ENCODE peak calls at places on chromosomes 3 and 15, in ten cellular contexts. One of them, this sample, is unnamed.

GRCh38 chr15:60363903-60364302 is 33.9 kb downstream of the ANXA2 start:
- DNase-seq in nephron progenitor cell: no peak
- DNase-seq in body of pancreas: no peak
- DNase-seq in ovary: no peak
- DNase-seq in esophagus muscularis mucosa: no peak
- DNase-seq in GM20000: no peak
- DNase-seq in CD8-positive, alpha-beta T cell: no peak
- DNase-seq in astrocyte of the spinal cord: peak
- DNase-seq in HCT116: no peak
- DNase-seq in upper lobe of right lung: no peak
- DNase-seq in this sample: no peak

GRCh38 chr3:126459763-126460127 is 15.9 kb downstream of the ZXDC start:
- DNase-seq in HCT116: no peak
- DNase-seq in esophagus muscularis mucosa: no peak
- DNase-seq in nephron progenitor cell: no peak
- DNase-seq in astrocyte of the spinal cord: no peak
- DNase-seq in body of pancreas: no peak
- DNase-seq in upper lobe of right lung: peak
- DNase-seq in CD8-positive, alpha-beta T cell: no peak
- DNase-seq in ovary: no peak
- DNase-seq in GM20000: no peak
- DNase-seq in this sample: no peak

GRCh38 chr3:42814914-42815507 is 5.8 kb downstream of the ACKR2 start:
- DNase-seq in body of pancreas: no peak
- DNase-seq in astrocyte of the spinal cord: no peak
- DNase-seq in esophagus muscularis mucosa: no peak
- DNase-seq in GM20000: no peak
- DNase-seq in nephron progenitor cell: no peak
- DNase-seq in CD8-positive, alpha-beta T cell: no peak
- DNase-seq in upper lobe of right lung: no peak
- DNase-seq in ovary: no peak
- DNase-seq in HCT116: no peak
- DNase-seq in this sample: no peak

GRCh38 chr15:36807134-36807764 is 227.8 kb downstream of the CDIN1 start:
- DNase-seq in nephron progenitor cell: no peak
- DNase-seq in GM20000: no peak
- DNase-seq in esophagus muscularis mucosa: no peak
- DNase-seq in upper lobe of right lung: no peak
- DNase-seq in HCT116: no peak
- DNase-seq in ovary: no peak
- DNase-seq in CD8-positive, alpha-beta T cell: no peak
- DNase-seq in astrocyte of the spinal cord: no peak
- DNase-seq in body of pancreas: no peak
- DNase-seq in this sample: no peak

GRCh38 chr3:4580346-4581019 is 87.3 kb downstream of the ITPR1 start:
- DNase-seq in ovary: peak
- DNase-seq in body of pancreas: no peak
- DNase-seq in CD8-positive, alpha-beta T cell: no peak
- DNase-seq in astrocyte of the spinal cord: no peak
- DNase-seq in HCT116: peak
- DNase-seq in upper lobe of right lung: no peak
- DNase-seq in esophagus muscularis mucosa: no peak
- DNase-seq in GM20000: no peak
- DNase-seq in nephron progenitor cell: peak
- DNase-seq in this sample: no peak

GRCh38 chr3:30282052-30282708 is 324.2 kb upstream of the TGFBR2 start:
- DNase-seq in CD8-positive, alpha-beta T cell: no peak
- DNase-seq in upper lobe of right lung: no peak
- DNase-seq in ovary: no peak
- DNase-seq in GM20000: no peak
- DNase-seq in esophagus muscularis mucosa: no peak
- DNase-seq in HCT116: peak
- DNase-seq in nephron progenitor cell: no peak
- DNase-seq in body of pancreas: no peak
- DNase-seq in astrocyte of the spinal cord: peak
- DNase-seq in this sample: no peak

GRCh38 chr15:77421370-77421700 is 647 bp downstream of the HMG20A start:
- DNase-seq in GM20000: no peak
- DNase-seq in HCT116: no peak
- DNase-seq in CD8-positive, alpha-beta T cell: no peak
- DNase-seq in ovary: no peak
- DNase-seq in body of pancreas: no peak
- DNase-seq in nephron progenitor cell: no peak
- DNase-seq in esophagus muscularis mucosa: no peak
- DNase-seq in astrocyte of the spinal cord: no peak
- DNase-seq in upper lobe of right lung: no peak
- DNase-seq in this sample: no peak

GRCh38 chr15:56243117-56243773 is 434 bp downstream of the RFX7 start:
- DNase-seq in GM20000: peak
- DNase-seq in ovary: peak
- DNase-seq in CD8-positive, alpha-beta T cell: peak
- DNase-seq in nephron progenitor cell: peak
- DNase-seq in body of pancreas: peak
- DNase-seq in astrocyte of the spinal cord: peak
- DNase-seq in upper lobe of right lung: peak
- DNase-seq in HCT116: no peak
- DNase-seq in esophagus muscularis mucosa: peak
- DNase-seq in this sample: no peak

GRCh38 chr15:85580914-85581313 is 200.5 kb downstream of the AKAP13 start:
- DNase-seq in nephron progenitor cell: no peak
- DNase-seq in ovary: no peak
- DNase-seq in body of pancreas: peak
- DNase-seq in GM20000: no peak
- DNase-seq in upper lobe of right lung: peak
- DNase-seq in esophagus muscularis mucosa: no peak
- DNase-seq in CD8-positive, alpha-beta T cell: peak
- DNase-seq in astrocyte of the spinal cord: no peak
- DNase-seq in HCT116: no peak
- DNase-seq in this sample: no peak

GRCh38 chr3:128336337-128337156 is 130.1 kb downstream of the DNAJB8 start:
- DNase-seq in CD8-positive, alpha-beta T cell: no peak
- DNase-seq in ovary: no peak
- DNase-seq in GM20000: no peak
- DNase-seq in HCT116: no peak
- DNase-seq in astrocyte of the spinal cord: no peak
- DNase-seq in body of pancreas: no peak
- DNase-seq in nephron progenitor cell: no peak
- DNase-seq in upper lobe of right lung: peak
- DNase-seq in esophagus muscularis mucosa: no peak
- DNase-seq in this sample: no peak

GRCh38 chr3:64203969-64204632 is 21.2 kb downstream of the PRICKLE2 start:
- DNase-seq in HCT116: no peak
- DNase-seq in esophagus muscularis mucosa: peak
- DNase-seq in astrocyte of the spinal cord: no peak
- DNase-seq in body of pancreas: no peak
- DNase-seq in GM20000: no peak
- DNase-seq in CD8-positive, alpha-beta T cell: no peak
- DNase-seq in upper lobe of right lung: no peak
- DNase-seq in ovary: no peak
- DNase-seq in nephron progenitor cell: no peak
- DNase-seq in this sample: no peak

GRCh38 chr3:9673752-9674151 is 24.4 kb downstream of the MTMR14 start:
- DNase-seq in nephron progenitor cell: no peak
- DNase-seq in ovary: no peak
- DNase-seq in astrocyte of the spinal cord: no peak
- DNase-seq in body of pancreas: no peak
- DNase-seq in esophagus muscularis mucosa: no peak
- DNase-seq in HCT116: no peak
- DNase-seq in GM20000: no peak
- DNase-seq in upper lobe of right lung: no peak
- DNase-seq in CD8-positive, alpha-beta T cell: no peak
- DNase-seq in this sample: no peak

GRCh38 chr15:25703726-25704125 is 159.4 kb downstream of the ATP10A start:
- DNase-seq in esophagus muscularis mucosa: no peak
- DNase-seq in nephron progenitor cell: no peak
- DNase-seq in body of pancreas: peak
- DNase-seq in ovary: no peak
- DNase-seq in upper lobe of right lung: peak
- DNase-seq in astrocyte of the spinal cord: no peak
- DNase-seq in GM20000: no peak
- DNase-seq in CD8-positive, alpha-beta T cell: no peak
- DNase-seq in HCT116: no peak
- DNase-seq in this sample: no peak

GRCh38 chr3:126153695-126154360 is 26.6 kb downstream of the ALDH1L1 start:
- DNase-seq in upper lobe of right lung: peak
- DNase-seq in astrocyte of the spinal cord: no peak
- DNase-seq in GM20000: no peak
- DNase-seq in nephron progenitor cell: no peak
- DNase-seq in HCT116: no peak
- DNase-seq in ovary: no peak
- DNase-seq in body of pancreas: peak
- DNase-seq in esophagus muscularis mucosa: peak
- DNase-seq in CD8-positive, alpha-beta T cell: no peak
- DNase-seq in this sample: peak

GRCh38 chr3:15512173-15512572 is 9.3 kb downstream of the COLQ start:
- DNase-seq in esophagus muscularis mucosa: no peak
- DNase-seq in nephron progenitor cell: no peak
- DNase-seq in astrocyte of the spinal cord: peak
- DNase-seq in HCT116: no peak
- DNase-seq in upper lobe of right lung: peak
- DNase-seq in body of pancreas: peak
- DNase-seq in ovary: peak
- DNase-seq in GM20000: no peak
- DNase-seq in CD8-positive, alpha-beta T cell: no peak
- DNase-seq in this sample: no peak

GRCh38 chr3:43094851-43095250 is 11.0 kb downstream of the POMGNT2 start:
- DNase-seq in esophagus muscularis mucosa: no peak
- DNase-seq in upper lobe of right lung: no peak
- DNase-seq in astrocyte of the spinal cord: no peak
- DNase-seq in nephron progenitor cell: no peak
- DNase-seq in body of pancreas: no peak
- DNase-seq in GM20000: no peak
- DNase-seq in ovary: no peak
- DNase-seq in HCT116: no peak
- DNase-seq in CD8-positive, alpha-beta T cell: no peak
- DNase-seq in this sample: no peak

GRCh38 chr15:101120473-101120872 is 131.4 kb downstream of the CHSY1 start:
- DNase-seq in CD8-positive, alpha-beta T cell: no peak
- DNase-seq in astrocyte of the spinal cord: no peak
- DNase-seq in body of pancreas: no peak
- DNase-seq in upper lobe of right lung: no peak
- DNase-seq in HCT116: no peak
- DNase-seq in esophagus muscularis mucosa: no peak
- DNase-seq in GM20000: no peak
- DNase-seq in ovary: peak
- DNase-seq in nephron progenitor cell: no peak
- DNase-seq in this sample: no peak

GRCh38 chr15:52408823-52409222 is 113.2 kb upstream of the MYO5C start:
- DNase-seq in ovary: no peak
- DNase-seq in body of pancreas: no peak
- DNase-seq in upper lobe of right lung: no peak
- DNase-seq in GM20000: no peak
- DNase-seq in astrocyte of the spinal cord: no peak
- DNase-seq in nephron progenitor cell: no peak
- DNase-seq in esophagus muscularis mucosa: no peak
- DNase-seq in HCT116: no peak
- DNase-seq in CD8-positive, alpha-beta T cell: no peak
- DNase-seq in this sample: no peak

DNA sequence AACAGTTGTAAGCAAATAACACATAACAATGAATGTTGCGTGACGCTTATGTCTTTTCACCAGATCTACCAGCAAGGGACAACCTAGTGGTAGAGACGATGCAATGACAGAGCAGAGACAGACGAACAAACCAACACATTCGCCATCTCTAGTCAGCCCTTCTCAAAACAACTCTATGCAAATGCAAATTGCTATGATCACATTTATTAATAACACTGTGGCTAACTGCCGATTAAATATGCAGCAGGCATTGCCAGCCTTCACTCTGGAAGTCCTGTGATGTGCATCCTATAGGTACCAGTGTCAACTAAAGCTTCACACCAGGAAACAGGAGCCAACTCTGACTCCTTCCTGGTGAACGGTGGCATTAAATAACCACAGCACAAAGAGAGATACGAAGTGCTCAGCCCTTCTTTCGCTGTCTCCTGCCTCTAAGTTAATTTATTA is 94.2 kb downstream of the FOXP1 start:
- DNase-seq in HCT116: no peak
- DNase-seq in nephron progenitor cell: no peak
- DNase-seq in GM20000: no peak
- DNase-seq in astrocyte of the spinal cord: no peak
- DNase-seq in body of pancreas: no peak
- DNase-seq in esophagus muscularis mucosa: no peak
- DNase-seq in upper lobe of right lung: no peak
- DNase-seq in ovary: no peak
- DNase-seq in CD8-positive, alpha-beta T cell: peak
- DNase-seq in this sample: no peak
- TF ChIP-seq CTCF in HCT116: no peak
- TF ChIP-seq CTCF in nephron progenitor cell: no peak
- TF ChIP-seq CTCF in GM20000: no peak
- TF ChIP-seq CTCF in astrocyte of the spinal cord: no peak
- TF ChIP-seq CTCF in body of pancreas: no peak
- TF ChIP-seq CTCF in esophagus muscularis mucosa: no peak
- TF ChIP-seq CTCF in upper lobe of right lung: no peak
- TF ChIP-seq CTCF in ovary: no peak
- TF ChIP-seq CTCF in CD8-positive, alpha-beta T cell: peak
- TF ChIP-seq CTCF in this sample: no peak

DNA sequence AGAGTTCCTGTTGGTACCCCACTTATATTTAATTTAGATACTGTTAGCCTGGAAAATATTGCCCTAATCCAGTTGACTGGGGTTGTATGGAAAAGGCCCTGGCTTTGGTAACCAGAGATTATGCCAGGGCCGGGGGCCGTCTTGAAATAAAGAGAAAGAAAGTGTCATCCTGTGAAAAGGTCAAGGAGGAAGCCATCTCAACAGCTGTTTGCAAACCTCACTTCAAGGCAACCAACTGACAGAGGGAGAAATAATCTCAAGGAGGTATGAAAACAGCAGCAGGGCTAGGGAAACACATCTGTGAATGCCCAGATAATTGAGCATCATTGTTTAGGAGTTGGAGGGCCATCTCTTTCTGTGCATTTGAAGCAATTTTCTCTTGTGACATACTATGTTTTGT is 190.8 kb downstream of the SUCLG2 start:
- DNase-seq in upper lobe of right lung: no peak
- DNase-seq in CD8-positive, alpha-beta T cell: no peak
- DNase-seq in nephron progenitor cell: no peak
- DNase-seq in body of pancreas: no peak
- DNase-seq in esophagus muscularis mucosa: no peak
- DNase-seq in astrocyte of the spinal cord: no peak
- DNase-seq in GM20000: no peak
- DNase-seq in ovary: no peak
- DNase-seq in HCT116: no peak
- DNase-seq in this sample: no peak
- TF ChIP-seq CTCF in upper lobe of right lung: no peak
- TF ChIP-seq CTCF in CD8-positive, alpha-beta T cell: no peak
- TF ChIP-seq CTCF in nephron progenitor cell: no peak
- TF ChIP-seq CTCF in body of pancreas: no peak
- TF ChIP-seq CTCF in esophagus muscularis mucosa: no peak
- TF ChIP-seq CTCF in astrocyte of the spinal cord: no peak
- TF ChIP-seq CTCF in GM20000: no peak
- TF ChIP-seq CTCF in ovary: no peak
- TF ChIP-seq CTCF in HCT116: no peak
- TF ChIP-seq CTCF in this sample: no peak

GRCh38 chr3:117407317-117407716 is 697.7 kb downstream of the TUSC7 start:
- DNase-seq in GM20000: peak
- DNase-seq in HCT116: no peak
- DNase-seq in astrocyte of the spinal cord: no peak
- DNase-seq in esophagus muscularis mucosa: no peak
- DNase-seq in upper lobe of right lung: no peak
- DNase-seq in body of pancreas: no peak
- DNase-seq in nephron progenitor cell: no peak
- DNase-seq in ovary: no peak
- DNase-seq in CD8-positive, alpha-beta T cell: no peak
- DNase-seq in this sample: no peak
- TF ChIP-seq CTCF in GM20000: peak
- TF ChIP-seq CTCF in HCT116: peak
- TF ChIP-seq CTCF in astrocyte of the spinal cord: peak
- TF ChIP-seq CTCF in esophagus muscularis mucosa: no peak
- TF ChIP-seq CTCF in upper lobe of right lung: no peak
- TF ChIP-seq CTCF in body of pancreas: peak
- TF ChIP-seq CTCF in nephron progenitor cell: peak
- TF ChIP-seq CTCF in ovary: no peak
- TF ChIP-seq CTCF in CD8-positive, alpha-beta T cell: no peak
- TF ChIP-seq CTCF in this sample: peak

GRCh38 chr3:108437439-108437838 is 73.0 kb downstream of the MYH15 start:
- DNase-seq in esophagus muscularis mucosa: no peak
- DNase-seq in HCT116: no peak
- DNase-seq in upper lobe of right lung: no peak
- DNase-seq in CD8-positive, alpha-beta T cell: no peak
- DNase-seq in GM20000: no peak
- DNase-seq in nephron progenitor cell: no peak
- DNase-seq in astrocyte of the spinal cord: no peak
- DNase-seq in body of pancreas: peak
- DNase-seq in ovary: no peak
- DNase-seq in this sample: no peak
- TF ChIP-seq CTCF in esophagus muscularis mucosa: no peak
- TF ChIP-seq CTCF in HCT116: no peak
- TF ChIP-seq CTCF in upper lobe of right lung: no peak
- TF ChIP-seq CTCF in CD8-positive, alpha-beta T cell: no peak
- TF ChIP-seq CTCF in GM20000: no peak
- TF ChIP-seq CTCF in nephron progenitor cell: no peak
- TF ChIP-seq CTCF in astrocyte of the spinal cord: no peak
- TF ChIP-seq CTCF in body of pancreas: peak
- TF ChIP-seq CTCF in ovary: no peak
- TF ChIP-seq CTCF in this sample: no peak

This sample was measured in osteocyte.